ENCODE peak calls at places on chromosomes 7 and 10, in five cellular contexts. S is A549, D is coronary artery, U is suprapubic skin, Z is AG08395. B is an unnamed sample.

GRCh38 chr7:50369408-50370026 is 65.0 kb downstream of the IKZF1 start:
- DNase-seq in Z (no peak), D (no peak), U (no peak), S (no peak), B (no peak)

GRCh38 chr10:43124094-43124521 is 14.1 kb upstream of the CSGALNACT2 start:
- DNase-seq in D (peak), S (no peak), Z (no peak), U (peak), B (no peak)

GRCh38 chr10:81576336-81576735 is 298.7 kb upstream of the NRG3 start:
- DNase-seq in Z (no peak), S (no peak), D (no peak), U (no peak), B (no peak)

GRCh38 chr10:5573968-5574641 is 49.3 kb downstream of the CALML3 start:
- DNase-seq in Z (no peak), S (no peak), D (no peak), U (no peak), B (no peak)

GRCh38 chr7:116159711-116160110 is 50.6 kb upstream of the TES start:
- DNase-seq in Z (no peak), U (no peak), S (no peak), D (no peak), B (no peak)

GRCh38 chr10:124249812-124250432 is 156.5 kb upstream of the CHST15 start:
- DNase-seq in Z (no peak), U (peak), S (no peak), D (peak), B (no peak)

GRCh38 chr10:92493362-92493761 is 80.5 kb downstream of the IDE start:
- DNase-seq in U (no peak), S (no peak), Z (no peak), D (no peak), B (no peak)

GRCh38 chr7:43648725-43649406 is 66.0 kb downstream of the STK17A start:
- DNase-seq in S (no peak), Z (peak), U (no peak), D (no peak), B (no peak)

GRCh38 chr10:125871341-125871740 is 9.8 kb downstream of the DHX32 start:
- DNase-seq in D (no peak), U (no peak), Z (no peak), S (no peak), B (no peak)

GRCh38 chr7:74097937-74098614 is 14.5 kb downstream of the LIMK1 start:
- DNase-seq in Z (peak), U (no peak), S (no peak), D (no peak), B (no peak)

GRCh38 chr10:72889391-72889831 is 4.1 kb upstream of the OIT3 start:
- DNase-seq in D (no peak), U (no peak), Z (no peak), S (no peak), B (no peak)

GRCh38 chr10:29667191-29667590 is 32.4 kb upstream of the SVIL start:
- DNase-seq in S (no peak), D (no peak), U (no peak), Z (no peak), B (no peak)

GRCh38 chr10:78756604-78757442 is 311.9 kb upstream of the ZMIZ1 start:
- DNase-seq in D (peak), U (peak), Z (peak), S (peak), B (peak)

GRCh38 chr10:88879754-88880286 is at the start of gene STAMBPL1:
- DNase-seq in U (peak), S (peak), Z (peak), D (no peak), B (no peak)

GRCh38 chr7:78412216-78412858 is 613.8 kb downstream of the PHTF2 start:
- DNase-seq in D (no peak), S (no peak), Z (no peak), U (no peak), B (no peak)

GRCh38 chr7:97973206-97973658 is 16.8 kb downstream of the OCM2 start:
- DNase-seq in S (peak), D (no peak), U (no peak), Z (no peak), B (no peak)

GRCh38 chr10:34801066-34801738 is 13.9 kb downstream of the PARD3 start:
- DNase-seq in D (no peak), Z (no peak), U (no peak), S (no peak), B (no peak)

GRCh38 chr10:75444781-75445386 is 13.5 kb downstream of the LRMDA start:
- DNase-seq in D (no peak), Z (no peak), U (no peak), S (no peak), B (no peak)

GRCh38 chr10:46048152-46048551 is 2.1 kb upstream of the MSMB start:
- DNase-seq in Z (no peak), U (no peak), D (no peak), S (no peak), B (no peak)

GRCh38 chr7:41732279-41733062 is 29.6 kb upstream of the INHBA start:
- DNase-seq in Z (peak), S (no peak), U (no peak), D (no peak), B (no peak)

GRCh38 chr10:70445718-70446485 is 4.4 kb upstream of the NODAL start:
- DNase-seq in U (no peak), S (no peak), Z (peak), D (no peak), B (peak)

GRCh38 chr10:6995339-6995738 is 415.3 kb upstream of the PRKCQ start:
- DNase-seq in D (no peak), U (no peak), Z (no peak), S (no peak), B (no peak)

GRCh38 chr10:133208466-133208865 is 21.6 kb upstream of the UTF1 start:
- DNase-seq in S (no peak), Z (no peak), U (no peak), D (no peak), B (no peak)

GRCh38 chr7:117386125-117386709 is 41.1 kb downstream of the ASZ1 start:
- DNase-seq in U (no peak), Z (peak), D (no peak), S (no peak), B (no peak)

GRCh38 chr10:110641256-110641655 is 2.9 kb upstream of the RBM20 start:
- DNase-seq in S (peak), U (no peak), Z (no peak), D (no peak), B (no peak)

GRCh38 chr10:74738985-74739567 is 87.3 kb upstream of the KAT6B start:
- DNase-seq in U (no peak), Z (no peak), S (no peak), D (no peak), B (no peak)

GRCh38 chr10:107899075-107899474 is 734.6 kb upstream of the SORCS1 start:
- DNase-seq in D (no peak), U (no peak), Z (no peak), S (no peak), B (no peak)

GRCh38 chr7:108592633-108593277 is 23.1 kb downstream of the DNAJB9 start:
- DNase-seq in D (no peak), S (no peak), U (no peak), Z (no peak), B (no peak)

GRCh38 chr7:111409714-111410422 is 152.4 kb downstream of the IMMP2L start:
- DNase-seq in Z (peak), D (no peak), U (no peak), S (no peak), B (peak)

GRCh38 chr10:78044179-78044578 is 10.5 kb downstream of the RPS24 start:
- DNase-seq in Z (no peak), S (no peak), U (no peak), D (no peak), B (no peak)

GRCh38 chr7:53119514-53119933 is 84.1 kb downstream of the POM121L12 start:
- DNase-seq in D (no peak), S (no peak), Z (no peak), U (no peak), B (no peak)

GRCh38 chr7:101959829-101960228 is 142.4 kb downstream of the CUX1 start:
- DNase-seq in U (no peak), Z (no peak), S (no peak), D (no peak), B (no peak)

B was measured in hepatic stellate cell.